ENCODE peak calls at places on chromosomes 12 and 14, in nine cellular contexts. Z, B, Q, R, G, M, Y, T and N are unnamed samples.

GRCh38 chr12:48029811-48030650 is 25.8 kb upstream of the COL2A1 start:
- DNase-seq in R (no peak), Z (no peak), Q (no peak), G (no peak), T (no peak), B (no peak), Y (no peak), M (no peak), N (no peak)

GRCh38 chr14:62039871-62040270 is 277.7 kb downstream of the SNAPC1 start:
- DNase-seq in T (no peak), R (no peak), B (no peak), Z (no peak), G (no peak), M (peak), Y (no peak), Q (no peak), N (no peak)

GRCh38 chr14:64760146-64760755 is 56.0 kb downstream of the PLEKHG3 start:
- DNase-seq in R (peak), Y (peak), B (peak), T (peak), Z (no peak), Q (peak), M (peak), G (peak), N (peak)

GRCh38 chr14:74882103-74882920 is 596 bp downstream of the DLST start:
- DNase-seq in G (no peak), M (peak), Q (peak), Z (no peak), B (peak), T (peak), R (peak), Y (peak), N (peak)

GRCh38 chr14:102185360-102185759 is 45.7 kb downstream of the WDR20 start:
- DNase-seq in T (no peak), G (no peak), M (no peak), B (no peak), Y (no peak), Q (no peak), Z (no peak), R (no peak), N (no peak)

GRCh38 chr12:46744256-46744655 is 81.5 kb downstream of the SLC38A4 start:
- DNase-seq in Q (no peak), Y (no peak), B (no peak), R (no peak), M (no peak), G (no peak), T (peak), Z (no peak), N (no peak)

GRCh38 chr14:98345186-98345585 is 926.8 kb downstream of the BCL11B start:
- DNase-seq in T (no peak), Y (peak), Z (no peak), M (no peak), R (no peak), G (no peak), Q (no peak), B (no peak), N (no peak)

GRCh38 chr14:102239231-102239630 is 65.7 kb downstream of the MOK start:
- DNase-seq in B (no peak), Q (no peak), Z (no peak), R (no peak), T (no peak), M (no peak), G (no peak), Y (no peak), N (no peak)

GRCh38 chr14:63717704-63718103 is 10.2 kb downstream of the SGPP1 start:
- DNase-seq in T (peak), G (no peak), Z (no peak), M (peak), Y (peak), R (peak), B (peak), Q (no peak), N (peak)

GRCh38 chr12:30826276-30826675 is 71.5 kb upstream of the CAPRIN2 start:
- DNase-seq in Y (no peak), Z (no peak), Q (no peak), M (no peak), R (no peak), G (peak), B (no peak), T (no peak), N (no peak)

GRCh38 chr14:70888151-70888499 is 19.1 kb upstream of the PCNX1 start:
- DNase-seq in G (no peak), B (no peak), Y (no peak), Q (no peak), R (no peak), T (no peak), Z (no peak), M (no peak), N (peak)

GRCh38 chr12:14545144-14546124 is 22.2 kb downstream of the PLBD1 start:
- DNase-seq in Y (no peak), Q (no peak), T (no peak), B (no peak), Z (no peak), G (no peak), M (no peak), R (no peak), N (no peak)

GRCh38 chr12:87428701-87429277 is 600.4 kb downstream of the C12orf50 start:
- DNase-seq in B (peak), M (peak), T (peak), Z (no peak), Y (peak), R (no peak), Q (no peak), G (no peak), N (no peak)

GRCh38 chr12:4472045-4472444 is 26.4 kb upstream of the FGF6 start:
- DNase-seq in Q (no peak), R (no peak), G (no peak), M (no peak), T (no peak), B (no peak), Z (no peak), Y (no peak), N (no peak)

GRCh38 chr12:24360461-24360860 is 411.0 kb upstream of the SOX5 start:
- DNase-seq in R (no peak), T (no peak), B (no peak), Z (no peak), G (no peak), M (no peak), Q (no peak), Y (no peak), N (no peak)

GRCh38 chr14:32657081-32657480 is 281.6 kb upstream of the NPAS3 start:
- DNase-seq in Q (no peak), G (peak), M (no peak), B (peak), Z (no peak), R (no peak), Y (peak), T (peak), N (peak)

GRCh38 chr12:105444809-105445102 is 114.3 kb downstream of the C12orf75 start:
- DNase-seq in M (no peak), T (peak), Z (no peak), G (no peak), Q (no peak), B (no peak), R (no peak), Y (peak), N (no peak)

GRCh38 chr12:105444050-105444808 is 113.7 kb downstream of the C12orf75 start:
- DNase-seq in G (no peak), B (no peak), R (no peak), M (no peak), T (no peak), Z (no peak), Y (no peak), Q (no peak), N (no peak)

GRCh38 chr12:105449406-105449805 is 118.9 kb downstream of the C12orf75 start:
- DNase-seq in T (no peak), Z (no peak), Y (no peak), B (no peak), G (no peak), Q (no peak), R (no peak), M (no peak), N (no peak)

GRCh38 chr12:105440037-105440664 is 109.7 kb downstream of the C12orf75 start:
- DNase-seq in Q (no peak), G (no peak), R (no peak), Y (no peak), T (no peak), M (no peak), Z (no peak), B (no peak), N (no peak)

GRCh38 chr12:105445261-105446015 is 114.9 kb downstream of the C12orf75 start:
- DNase-seq in Z (no peak), G (no peak), R (no peak), Y (peak), M (peak), B (no peak), T (peak), Q (no peak), N (peak)
- H3K9ac ChIP-seq in Z (no peak), G (no peak), R (no peak), Y (no peak), M (no peak), B (no peak), T (no peak), Q (no peak), N (no peak)

GRCh38 chr12:49518914-49519573 is 19.8 kb upstream of the KCNH3 start:
- DNase-seq in Y (peak), M (peak), Q (no peak), B (peak), R (no peak), Z (no peak), T (peak), G (no peak), N (no peak)
- H3K9ac ChIP-seq in Y (no peak), M (no peak), Q (no peak), B (no peak), R (no peak), Z (no peak), T (no peak), G (no peak), N (no peak)

GRCh38 chr14:103552011-103552797 is 10.3 kb downstream of the BAG5 start:
- DNase-seq in G (no peak), Y (peak), R (no peak), B (no peak), Q (no peak), M (peak), Z (no peak), T (peak), N (no peak)
- H3K9ac ChIP-seq in G (no peak), Y (no peak), R (no peak), B (no peak), Q (peak), M (peak), Z (no peak), T (peak), N (no peak)

GRCh38 chr12:121575952-121576615 is 4.7 kb downstream of the KDM2B start:
- DNase-seq in Q (peak), M (no peak), Y (no peak), R (no peak), T (peak), B (no peak), Z (no peak), G (no peak), N (no peak)
- H3K9ac ChIP-seq in Q (no peak), M (peak), Y (peak), R (no peak), T (peak), B (no peak), Z (peak), G (peak), N (peak)

GRCh38 chr12:57428965-57429364 is 1.9 kb downstream of the R3HDM2 start:
- DNase-seq in M (no peak), Q (no peak), T (no peak), Z (no peak), R (no peak), B (no peak), G (peak), Y (no peak), N (no peak)
- H3K9ac ChIP-seq in M (peak), Q (no peak), T (peak), Z (no peak), R (no peak), B (no peak), G (no peak), Y (no peak), N (no peak)

GRCh38 chr14:76962303-76962660 is 66.2 kb downstream of the IRF2BPL start:
- DNase-seq in Q (no peak), Y (no peak), Z (no peak), B (no peak), G (no peak), M (peak), R (no peak), T (no peak), N (no peak)
- H3K9ac ChIP-seq in Q (no peak), Y (peak), Z (peak), B (peak), G (no peak), M (peak), R (no peak), T (peak), N (peak)

DNA sequence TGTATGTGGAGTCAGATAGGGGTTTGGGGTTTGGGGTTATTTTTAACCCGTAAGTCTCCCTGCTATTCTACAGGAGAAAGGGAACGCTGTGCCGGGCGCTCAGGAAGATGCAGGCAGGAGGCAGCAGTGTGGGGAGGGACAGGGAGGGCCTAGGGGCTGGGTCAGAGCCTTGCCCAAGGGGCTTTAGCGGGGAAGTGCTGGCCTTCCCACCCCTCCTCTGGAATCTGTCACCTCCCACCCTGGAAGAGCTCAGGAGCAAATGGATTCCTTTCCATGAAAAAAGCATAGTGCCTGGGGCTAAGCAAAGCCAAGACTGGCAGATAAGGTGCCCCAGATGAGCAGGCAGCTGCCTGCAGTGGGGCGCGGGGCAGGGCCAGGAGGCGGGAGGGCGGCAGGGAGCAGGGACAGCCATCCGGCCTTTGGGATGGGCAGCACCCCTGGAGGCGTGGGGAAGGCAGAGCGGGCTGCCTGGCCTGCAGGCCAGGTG is 7.3 kb upstream of the INF2 start:
- DNase-seq in T (no peak), Y (peak), Q (no peak), G (peak), R (no peak), B (no peak), Z (peak), M (peak), N (peak)
- H3K9ac ChIP-seq in T (peak), Y (peak), Q (peak), G (peak), R (no peak), B (peak), Z (peak), M (peak), N (peak)

GRCh38 chr14:20456971-20457370 is 1.9 kb downstream of the APEX1 start:
- DNase-seq in Z (no peak), M (no peak), T (no peak), G (no peak), B (no peak), Y (no peak), Q (no peak), R (no peak), N (no peak)
- H3K9ac ChIP-seq in Z (peak), M (peak), T (peak), G (no peak), B (no peak), Y (no peak), Q (no peak), R (no peak), N (no peak)

GRCh38 chr14:53127832-53128231 is 25.3 kb downstream of the DDHD1 start:
- DNase-seq in R (no peak), G (no peak), Z (no peak), Q (no peak), M (no peak), B (no peak), T (no peak), Y (no peak), N (no peak)
- H3K9ac ChIP-seq in R (no peak), G (no peak), Z (no peak), Q (no peak), M (no peak), B (no peak), T (no peak), Y (no peak), N (no peak)